ENCODE peak calls at places on chromosomes 5 and 9, in seven cellular contexts. K is tibial nerve, Y is transverse colon, J is A549, G is HepG2, W is K562, B is esophagus muscularis mucosa. R is an unnamed sample.

GRCh38 chr9:8558176-8558575 is 758.6 kb upstream of the DMAC1 start:
- DNase-seq in B (no peak), J (peak), W (no peak), Y (no peak), G (no peak), K (no peak), R (no peak)

GRCh38 chr9:95907794-95908193 is 32.3 kb downstream of the ERCC6L2 start:
- DNase-seq in J (no peak), K (no peak), B (no peak), W (no peak), G (no peak), Y (no peak), R (no peak)

GRCh38 chr5:137142371-137143243 is 356.5 kb downstream of the SPOCK1 start:
- DNase-seq in W (no peak), B (no peak), K (peak), Y (peak), G (no peak), J (no peak), R (no peak)

GRCh38 chr5:141356950-141357349 is 2.1 kb downstream of the PCDHGA4 start:
- DNase-seq in K (no peak), Y (no peak), W (no peak), G (no peak), B (no peak), J (no peak), R (no peak)

GRCh38 chr5:162221884-162222283 is 154.3 kb downstream of the GABRG2 start:
- DNase-seq in J (no peak), K (no peak), Y (no peak), G (no peak), B (no peak), W (no peak), R (no peak)

GRCh38 chr5:7814816-7815215 is 36.1 kb downstream of the CFAP90 start:
- DNase-seq in W (no peak), K (no peak), Y (no peak), J (no peak), G (no peak), B (no peak), R (no peak)

GRCh38 chr5:76787237-76787636 is 31.6 kb upstream of the F2RL1 start:
- DNase-seq in J (peak), K (peak), W (no peak), Y (no peak), G (peak), B (no peak), R (no peak)

GRCh38 chr9:86069206-86069869 is 30.0 kb downstream of the GOLM1 start:
- DNase-seq in J (no peak), K (no peak), B (no peak), W (no peak), G (no peak), Y (no peak), R (no peak)

GRCh38 chr5:135310328-135310989 is 88.6 kb downstream of the MACROH2A1 start:
- DNase-seq in J (no peak), G (no peak), Y (no peak), K (no peak), W (no peak), B (no peak), R (no peak)

GRCh38 chr9:113495555-113495954 is 32.0 kb downstream of the RGS3 start:
- DNase-seq in Y (no peak), B (no peak), W (no peak), K (no peak), J (no peak), G (no peak), R (no peak)

GRCh38 chr5:75558972-75559632 is 47.4 kb downstream of the POLK start:
- DNase-seq in W (no peak), J (no peak), B (no peak), Y (no peak), G (no peak), K (no peak), R (no peak)

GRCh38 chr9:134211811-134212460 is 47.6 kb upstream of the RNU6ATAC start:
- DNase-seq in Y (no peak), K (no peak), G (no peak), W (no peak), B (no peak), J (no peak), R (peak)

GRCh38 chr9:131149678-131150033 is 24.3 kb downstream of the NUP214 start:
- DNase-seq in K (no peak), B (no peak), W (no peak), Y (no peak), J (no peak), G (no peak), R (no peak)

GRCh38 chr9:131148966-131149677 is 23.7 kb downstream of the NUP214 start:
- DNase-seq in K (no peak), W (peak), B (no peak), J (no peak), Y (no peak), G (no peak), R (no peak)

GRCh38 chr9:131153585-131153984 is 28.2 kb downstream of the NUP214 start:
- DNase-seq in G (no peak), J (no peak), W (no peak), B (no peak), Y (no peak), K (no peak), R (no peak)
- H3K4me3 ChIP-seq in G (no peak), J (no peak), W (no peak), B (no peak), Y (no peak), K (no peak), R (no peak)

DNA sequence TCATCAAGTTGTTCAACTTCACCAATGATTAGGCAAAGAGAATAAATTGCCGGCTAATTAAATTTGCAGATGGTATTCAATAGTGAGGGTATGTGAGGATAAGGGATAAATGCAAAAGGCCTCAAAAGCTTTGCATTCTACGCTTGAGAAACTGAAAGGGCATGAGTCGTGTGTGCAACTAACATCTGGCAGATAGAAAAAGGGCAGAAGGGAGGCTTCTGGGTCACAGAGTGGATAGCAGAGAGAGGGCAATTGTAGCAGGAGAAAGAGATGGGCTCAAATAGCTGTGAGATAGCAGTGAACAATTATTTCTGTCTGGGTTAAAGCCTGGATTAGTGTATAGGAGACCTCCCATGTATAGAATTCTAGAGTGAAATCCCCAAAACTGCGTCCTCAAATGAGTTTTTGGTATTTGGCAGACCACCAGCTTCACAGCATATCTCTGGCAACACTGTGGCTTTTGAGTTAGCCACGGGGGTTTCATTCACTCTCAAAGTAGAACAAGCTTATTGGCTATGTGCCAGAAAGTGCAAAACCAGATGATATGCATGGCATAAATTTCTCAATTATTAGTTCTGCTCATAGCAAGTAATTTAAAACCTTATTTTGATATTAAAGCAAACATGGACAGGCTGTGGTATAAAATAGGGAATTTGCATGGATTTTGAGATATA is 586.3 kb downstream of the BRINP1 start:
- DNase-seq in W (no peak), G (no peak), K (no peak), J (no peak), B (no peak), Y (no peak), R (no peak)
- H3K27ac ChIP-seq in W (no peak), G (no peak), K (no peak), J (no peak), B (no peak), Y (no peak), R (no peak)

GRCh38 chr5:62979472-62979871 is 400.9 kb downstream of the LRRC70 start:
- DNase-seq in Y (no peak), G (no peak), J (no peak), K (no peak), B (no peak), W (no peak), R (no peak)

GRCh38 chr5:62977641-62978040 is 399.0 kb downstream of the LRRC70 start:
- DNase-seq in J (no peak), W (no peak), B (no peak), Y (no peak), K (no peak), G (no peak), R (no peak)

GRCh38 chr5:62969409-62970120 is 390.9 kb downstream of the LRRC70 start:
- DNase-seq in W (no peak), Y (no peak), G (no peak), J (no peak), B (no peak), K (no peak), R (no peak)

DNA sequence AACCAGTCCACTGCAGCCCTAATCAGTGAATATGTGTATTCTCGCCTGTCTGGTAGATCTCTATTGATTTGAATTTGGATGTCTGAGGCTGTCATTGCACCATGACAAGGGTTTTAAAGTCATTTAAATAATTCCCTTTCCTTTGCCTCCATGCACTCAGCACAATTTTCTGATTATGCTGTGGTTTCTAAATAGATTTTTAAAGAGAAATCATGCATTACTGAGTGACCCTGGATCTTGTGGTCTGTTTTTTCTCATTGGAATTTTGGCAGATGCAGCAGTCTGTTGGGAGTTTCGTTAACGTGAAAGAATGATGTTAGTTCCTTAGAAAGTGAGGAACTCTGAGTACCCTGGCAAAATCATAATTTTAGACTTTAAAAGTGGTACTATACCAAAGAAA is 396.0 kb downstream of the LRRC70 start:
- DNase-seq in W (no peak), B (no peak), G (no peak), Y (no peak), J (no peak), K (peak), R (no peak)
- TF ChIP-seq EP300 in W (no peak), B (no peak), G (no peak), Y (no peak), J (no peak), K (peak), R (no peak)

GRCh38 chr9:110125763-110126351 is 82.1 kb downstream of the C9orf152 start:
- DNase-seq in G (no peak), B (no peak), Y (no peak), W (no peak), J (no peak), K (no peak), R (no peak)
- H3K4me3 ChIP-seq in G (peak), B (peak), Y (peak), W (no peak), J (peak), K (peak), R (peak)

DNA sequence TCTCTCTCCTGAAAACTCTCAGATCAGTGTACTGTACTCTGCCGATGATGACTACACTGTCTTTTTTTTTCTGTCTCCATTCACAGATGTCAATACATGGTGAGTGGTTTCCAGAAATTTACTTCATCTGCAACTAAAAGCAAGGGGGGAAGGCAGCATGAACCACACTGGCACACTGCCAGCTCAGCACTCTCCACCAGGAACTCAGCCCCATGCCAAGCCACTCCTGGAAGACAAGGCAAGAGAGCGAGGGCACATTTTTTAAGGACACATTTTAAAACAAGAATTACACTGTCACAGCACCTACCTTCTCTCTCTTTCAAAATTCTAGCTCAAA is 75.3 kb downstream of the HMHB1 start:
- DNase-seq in G (no peak), J (no peak), Y (no peak), B (no peak), W (no peak), K (no peak), R (no peak)
- H3K27ac ChIP-seq in G (no peak), J (no peak), Y (no peak), B (no peak), W (no peak), K (peak), R (no peak)

DNA sequence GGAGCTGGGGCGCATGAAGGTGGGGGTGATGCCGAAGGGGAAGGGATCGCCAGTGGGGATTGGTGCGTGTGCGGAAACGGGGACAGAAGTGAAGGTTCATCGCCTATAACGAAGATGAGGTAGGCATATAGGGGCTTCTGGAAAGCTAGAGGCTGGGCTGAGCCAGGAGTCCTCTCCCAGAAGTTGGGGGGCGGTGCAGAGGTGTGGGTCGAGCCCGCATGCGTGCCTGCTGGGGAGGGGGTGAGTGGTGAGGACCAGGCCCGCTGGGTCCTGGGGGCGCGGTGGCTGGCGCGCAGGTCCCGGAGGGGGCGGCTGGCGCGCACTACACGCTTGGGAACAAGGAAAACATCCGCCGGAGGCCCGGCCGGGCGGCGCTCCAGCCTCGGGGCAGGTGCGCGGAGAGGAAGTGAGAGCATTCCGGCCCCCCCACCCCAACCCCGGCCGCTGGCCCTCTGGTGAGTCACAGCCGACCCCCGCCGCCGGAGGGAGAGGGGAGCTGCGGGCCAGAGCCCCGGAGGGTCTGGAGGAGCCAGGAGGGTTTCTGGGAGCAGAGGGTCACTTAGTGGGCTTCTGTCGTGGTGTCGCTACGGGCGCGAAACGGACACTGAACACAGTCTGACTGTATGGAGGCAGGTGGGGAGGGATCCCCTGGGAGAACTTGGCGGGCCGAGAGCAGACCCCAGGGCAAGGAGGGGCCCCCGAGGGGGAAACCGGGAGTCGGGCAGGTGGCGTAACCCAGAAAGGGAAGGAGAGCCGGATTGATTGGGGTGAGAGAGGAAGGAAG is 2.9 kb upstream of the MSMP start:
- DNase-seq in Y (peak), J (peak), W (peak), B (no peak), K (no peak), G (peak), R (peak)
- TF ChIP-seq EP300 in Y (no peak), J (no peak), W (no peak), B (no peak), K (no peak), G (no peak), R (no peak)

GRCh38 chr5:149608936-149609502 is 27.7 kb downstream of the ARHGEF37 start:
- DNase-seq in B (no peak), G (no peak), W (no peak), Y (no peak), K (no peak), J (no peak), R (no peak)

GRCh38 chr5:149604321-149604720 is 23.0 kb downstream of the ARHGEF37 start:
- DNase-seq in J (no peak), W (no peak), K (no peak), G (no peak), Y (no peak), B (no peak), R (no peak)

GRCh38 chr5:149603210-149603609 is 21.9 kb downstream of the ARHGEF37 start:
- DNase-seq in B (no peak), W (no peak), Y (peak), K (no peak), J (no peak), G (no peak), R (no peak)

GRCh38 chr5:149605998-149606721 is 24.9 kb downstream of the ARHGEF37 start:
- DNase-seq in G (no peak), K (no peak), B (no peak), J (peak), W (peak), Y (peak), R (no peak)

GRCh38 chr5:149605354-149605997 is 24.2 kb downstream of the ARHGEF37 start:
- DNase-seq in W (no peak), B (no peak), K (no peak), G (no peak), J (no peak), Y (no peak), R (no peak)
- H3K4me3 ChIP-seq in W (no peak), B (no peak), K (no peak), G (no peak), J (no peak), Y (no peak), R (no peak)

GRCh38 chr5:124663101-124663506 is 83.3 kb downstream of the ZNF608 start:
- DNase-seq in B (no peak), Y (no peak), G (peak), K (no peak), J (no peak), W (peak), R (no peak)

GRCh38 chr5:124662261-124662781 is 84.1 kb downstream of the ZNF608 start:
- DNase-seq in K (no peak), W (peak), B (no peak), J (peak), G (no peak), Y (peak), R (no peak)

GRCh38 chr5:124664287-124664686 is 82.2 kb downstream of the ZNF608 start:
- DNase-seq in Y (no peak), K (no peak), B (no peak), J (no peak), G (no peak), W (no peak), R (no peak)

GRCh38 chr5:124665625-124666024 is 80.8 kb downstream of the ZNF608 start:
- DNase-seq in Y (no peak), G (no peak), W (no peak), K (no peak), B (no peak), J (no peak), R (no peak)

GRCh38 chr5:124665035-124665434 is 81.4 kb downstream of the ZNF608 start:
- DNase-seq in Y (no peak), K (no peak), J (no peak), B (no peak), W (no peak), G (no peak), R (no peak)
- H3K27ac ChIP-seq in Y (no peak), K (no peak), J (no peak), B (no peak), W (no peak), G (no peak), R (no peak)

GRCh38 chr5:143002459-143003327 is 232.5 kb downstream of the ARHGAP26 start:
- DNase-seq in B (no peak), K (peak), J (peak), W (peak), Y (peak), G (no peak), R (no peak)
- TF ChIP-seq EP300 in B (no peak), K (peak), J (no peak), W (no peak), Y (no peak), G (no peak), R (no peak)

DNA sequence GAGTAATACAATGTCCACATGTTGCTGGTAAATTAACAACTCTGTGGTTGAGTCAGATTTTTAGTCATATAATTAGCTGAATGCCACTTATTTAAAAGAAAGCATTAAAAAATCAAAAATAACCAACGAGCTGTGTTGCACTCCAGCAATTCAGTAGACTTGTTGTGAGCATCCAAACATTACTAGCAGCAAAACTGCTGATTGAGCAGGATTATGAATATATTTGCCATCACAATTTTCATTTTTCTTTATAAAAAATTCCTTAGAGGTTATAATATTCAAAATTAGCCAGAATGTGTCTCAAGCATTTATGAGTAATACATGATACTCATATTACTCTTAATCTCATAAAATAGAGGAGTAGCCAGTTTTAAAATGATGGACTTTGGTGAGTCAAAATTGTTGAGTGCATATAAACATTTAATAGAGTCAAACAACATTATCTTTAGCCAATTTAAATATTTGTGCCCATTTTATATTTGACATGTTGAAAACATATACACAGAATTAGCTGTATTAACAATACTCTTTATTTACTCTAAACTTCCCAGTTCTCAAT is 44.0 kb downstream of the ST8SIA4 start:
- DNase-seq in W (no peak), G (no peak), J (no peak), B (no peak), K (no peak), Y (no peak), R (no peak)
- H3K4me3 ChIP-seq in W (no peak), G (no peak), J (no peak), B (no peak), K (no peak), Y (no peak), R (no peak)